ENCODE peak calls at places on chromosome 18, in four cellular contexts. U is GM13976, Z is Peyer's patch, N is B cell. C is an unnamed sample.

GRCh38 chr18:76491436-76491800 is 3.6 kb downstream of the ZNF516 start:
- DNase-seq in N (peak; percentile 77), Z (peak; percentile 86), U (peak; percentile 87), C (peak; percentile 86)

GRCh38 chr18:67551146-67551545 is 34.6 kb upstream of the DSEL start:
- DNase-seq in N (no peak), Z (no peak), U (no peak), C (no peak)

GRCh38 chr18:79559121-79559835 is 120.3 kb upstream of the CTDP1 start:
- DNase-seq in U (no peak), N (no peak), Z (no peak), C (no peak)

GRCh38 chr18:53441761-53442414 is 782.6 kb downstream of the MBD2 start:
- DNase-seq in U (no peak), Z (no peak), N (no peak), C (no peak)

GRCh38 chr18:11733031-11733430 is 44.0 kb downstream of the GNAL start:
- DNase-seq in Z (peak; percentile 80), N (peak; percentile 70), U (peak; percentile 85), C (peak; percentile 82)

GRCh38 chr18:63476666-63477065 is at the start of gene SERPINB5:
- DNase-seq in U (no peak), Z (peak; percentile 94), N (no peak), C (no peak)

GRCh38 chr18:23619388-23619873 is 33.1 kb upstream of the NPC1 start:
- DNase-seq in Z (peak; percentile 69), N (no peak), U (no peak), C (peak; percentile 44)

GRCh38 chr18:44672506-44672905 is 8.2 kb upstream of the SETBP1 start:
- DNase-seq in Z (no peak), U (no peak), N (no peak), C (no peak)

GRCh38 chr18:28045880-28046279 is 131.1 kb downstream of the CDH2 start:
- DNase-seq in Z (no peak), U (no peak), N (no peak), C (no peak)

GRCh38 chr18:31563778-31564177 is 27.9 kb upstream of the TTR start:
- DNase-seq in N (no peak), Z (no peak), U (peak; percentile 31), C (peak; percentile 21)
- TF ChIP-seq CTCF in N (no peak), Z (no peak), U (peak; percentile 33), C (peak; percentile 7)

GRCh38 chr18:62448426-62448825 is 74.4 kb upstream of the ZCCHC2 start:
- DNase-seq in Z (no peak), U (no peak), N (no peak), C (no peak)

GRCh38 chr18:62446511-62446910 is 76.3 kb upstream of the ZCCHC2 start:
- DNase-seq in Z (no peak), U (no peak), N (no peak), C (no peak)

GRCh38 chr18:62445386-62445917 is 77.4 kb upstream of the ZCCHC2 start:
- DNase-seq in Z (no peak), N (no peak), U (no peak), C (no peak)

GRCh38 chr18:62449490-62450104 is 73.2 kb upstream of the ZCCHC2 start:
- DNase-seq in N (no peak), Z (no peak), U (no peak), C (no peak)

GRCh38 chr18:62447652-62448051 is 75.2 kb upstream of the ZCCHC2 start:
- DNase-seq in U (no peak), N (no peak), Z (no peak), C (no peak)
- TF ChIP-seq CTCF in U (no peak), N (no peak), Z (no peak), C (no peak)

GRCh38 chr18:68662779-68663178 is 52.1 kb downstream of the TMX3 start:
- DNase-seq in U (no peak), N (no peak), Z (no peak), C (no peak)
- TF ChIP-seq CTCF in U (no peak), N (no peak), Z (no peak), C (no peak)

DNA sequence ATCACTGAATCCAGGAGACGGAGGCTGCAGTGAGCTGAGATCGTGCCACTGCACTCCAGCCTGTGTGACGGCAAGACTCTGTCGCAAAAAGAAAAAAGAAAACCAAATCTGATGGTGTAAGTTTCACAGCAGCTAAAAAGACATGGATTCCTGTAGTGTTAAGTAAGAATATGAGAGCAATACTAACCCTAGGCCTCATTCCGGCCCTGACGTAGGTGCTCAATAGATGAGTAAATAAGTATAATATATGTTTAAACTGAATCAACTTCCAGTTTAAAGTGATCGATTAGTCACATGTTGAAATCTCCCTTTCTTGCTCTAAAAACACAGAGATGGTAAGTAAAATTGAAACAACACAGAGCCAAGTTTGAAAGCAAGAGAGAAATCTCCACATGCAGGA is 8.0 kb downstream of the ME2 start:
- DNase-seq in Z (no peak), U (no peak), N (no peak), C (no peak)
- TF ChIP-seq CTCF in Z (no peak), U (no peak), N (no peak), C (no peak)

GRCh38 chr18:31686572-31686971 is 2.2 kb upstream of the B4GALT6 start:
- DNase-seq in U (no peak), Z (no peak), N (no peak), C (no peak)

GRCh38 chr18:31683968-31684278 is 458 bp downstream of the B4GALT6 start:
- DNase-seq in N (no peak), U (no peak), Z (no peak), C (no peak)

GRCh38 chr18:31684279-31685096 is at the start of gene B4GALT6:
- DNase-seq in Z (peak; percentile 66), N (no peak), U (peak; percentile 82), C (peak; percentile 73)

GRCh38 chr18:31687016-31687415 is 2.6 kb upstream of the B4GALT6 start:
- DNase-seq in U (no peak), N (no peak), Z (no peak), C (no peak)

DNA sequence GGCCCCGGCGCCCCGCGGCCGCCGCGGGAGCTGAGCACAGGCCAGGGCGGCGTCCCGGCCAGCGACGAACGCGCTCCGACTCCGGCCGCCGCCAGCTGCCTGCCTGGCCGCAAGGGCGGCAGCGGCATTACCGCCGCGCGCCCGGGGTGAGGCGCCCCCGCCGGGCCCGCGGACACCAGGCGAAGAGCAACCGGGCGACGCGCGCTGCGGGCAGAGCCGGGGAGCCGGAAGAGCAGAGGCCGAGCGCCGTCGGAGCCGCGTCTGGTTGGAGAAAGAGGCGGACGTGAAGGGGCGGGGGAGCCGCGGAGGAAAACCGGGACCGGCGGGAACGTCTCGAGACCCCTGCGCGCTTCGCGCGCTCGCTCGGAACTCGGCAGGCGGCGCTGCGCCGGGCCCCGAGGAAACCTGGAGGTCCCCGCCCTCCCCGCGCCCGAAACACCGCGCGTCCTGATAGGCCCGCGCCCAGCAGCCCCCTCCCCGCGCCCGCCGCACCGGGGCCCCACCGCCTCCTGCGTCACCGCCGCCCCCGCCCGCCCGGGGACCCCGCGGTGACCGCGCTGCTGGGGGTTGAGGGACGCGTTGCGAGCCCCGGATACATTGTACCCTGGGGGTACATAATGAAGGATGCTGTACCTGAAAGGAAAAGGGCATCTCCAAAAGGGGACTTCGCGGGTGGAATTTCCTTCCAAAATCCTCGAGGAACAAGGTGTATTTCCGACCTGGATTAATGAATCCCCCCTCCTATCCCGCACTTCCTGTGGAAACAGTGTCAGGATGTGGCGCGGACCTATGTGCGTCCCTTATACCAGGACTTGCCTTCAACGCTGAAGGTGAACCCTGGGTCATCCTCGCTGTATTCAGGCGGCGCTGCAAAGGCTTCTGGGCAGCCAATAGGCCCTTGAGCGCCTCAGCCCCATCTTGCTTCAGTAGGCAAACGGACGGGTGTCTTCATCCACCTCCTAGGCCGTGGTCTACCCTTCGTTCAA is 1.0 kb upstream of the B4GALT6 start:
- DNase-seq in N (peak; percentile 43), U (peak; percentile 91), Z (peak; percentile 86), C (peak; percentile 89)
- TF ChIP-seq CTCF in N (peak; percentile 19), U (peak; percentile 52), Z (peak; percentile 28), C (peak; percentile 55)

GRCh38 chr18:72941001-72941400 is 73.2 kb upstream of the NETO1 start:
- DNase-seq in N (no peak), U (no peak), Z (no peak), C (no peak)

GRCh38 chr18:72940509-72940908 is 72.7 kb upstream of the NETO1 start:
- DNase-seq in Z (no peak), N (no peak), U (no peak), C (no peak)

GRCh38 chr18:72935744-72936143 is 68.0 kb upstream of the NETO1 start:
- DNase-seq in Z (no peak), N (no peak), U (no peak), C (no peak)
- TF ChIP-seq CTCF in Z (no peak), N (no peak), U (no peak), C (no peak)

DNA sequence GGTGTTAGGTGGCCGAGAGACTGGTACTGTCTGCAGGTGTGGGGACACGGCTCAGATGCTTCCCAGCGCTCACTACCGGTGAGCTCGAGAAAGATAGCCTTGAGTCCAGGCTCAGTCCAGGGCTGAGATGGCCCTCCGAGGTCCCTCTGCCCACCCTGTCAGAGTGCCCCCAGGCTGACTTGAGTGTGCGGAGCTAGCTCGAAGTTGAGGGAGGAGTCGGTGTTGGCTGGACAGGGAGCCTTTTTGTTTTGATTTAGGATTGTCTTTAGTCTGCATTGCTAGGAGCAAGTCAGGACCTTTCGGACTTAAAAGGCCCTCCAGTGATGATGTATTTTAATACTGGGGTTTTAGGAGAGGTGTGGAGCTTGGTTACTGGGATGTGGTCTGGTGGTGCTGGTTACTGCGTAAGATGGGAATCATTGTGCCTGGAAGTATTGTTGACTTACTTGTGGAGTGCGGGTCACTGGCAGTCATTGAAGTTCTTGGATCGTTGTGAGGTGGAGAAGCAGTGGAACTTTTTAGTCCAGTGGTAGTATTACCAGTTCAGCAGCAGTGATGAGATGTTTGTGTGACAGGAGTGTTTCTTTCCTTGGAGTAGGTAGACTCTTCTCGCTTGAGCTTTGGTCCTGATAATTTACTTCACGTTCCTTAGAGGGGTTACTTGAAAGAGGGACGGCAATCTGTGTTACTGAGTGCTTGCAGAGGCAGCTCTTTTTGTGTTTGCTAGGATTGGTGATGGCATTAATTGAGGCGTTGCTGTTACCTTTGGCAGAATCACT is 624 bp downstream of the KIAA1328 start:
- DNase-seq in U (no peak), N (no peak), Z (no peak), C (no peak)
- TF ChIP-seq CTCF in U (no peak), N (no peak), Z (no peak), C (no peak)

C was measured in GM10248.